ENCODE peak calls at places on chromosome 19, in six cellular contexts. P, S, X, C, N and O are unnamed samples.

GRCh38 chr19:31306006-31306753 is 43.1 kb downstream of the TSHZ3 start:
- DNase-seq in P (no peak), S (no peak), X (no peak), C (no peak), N (no peak), O (no peak)

GRCh38 chr19:49133621-49134454 is 14.5 kb downstream of the PPFIA3 start:
- DNase-seq in P (peak), S (peak), X (no peak), C (peak), N (peak), O (peak)

GRCh38 chr19:50496189-50497029 is 14.6 kb downstream of the JOSD2 start:
- DNase-seq in P (peak), S (no peak), X (no peak), C (peak), N (peak), O (no peak)

GRCh38 chr19:571127-571974 is 1.0 kb upstream of the BSG start:
- DNase-seq in P (no peak), S (peak), X (no peak), C (no peak), N (peak), O (peak)

GRCh38 chr19:31461814-31462539 is 112.7 kb upstream of the TSHZ3 start:
- DNase-seq in P (no peak), S (peak), X (no peak), C (no peak), N (peak), O (peak)

GRCh38 chr19:15251749-15252397 is 19.6 kb upstream of the EPHX3 start:
- DNase-seq in P (peak), S (peak), X (peak), C (peak), N (peak), O (peak)

GRCh38 chr19:4414800-4415251 is 12.4 kb downstream of the CHAF1A start:
- DNase-seq in P (no peak), S (peak), X (no peak), C (no peak), N (no peak), O (peak)

GRCh38 chr19:3710265-3710812 is 2.2 kb downstream of the TJP3 start:
- DNase-seq in P (peak), S (peak), X (no peak), C (peak), N (peak), O (peak)

GRCh38 chr19:2575734-2576481 is 100.0 kb downstream of the GADD45B start:
- DNase-seq in P (peak), S (peak), X (peak), C (peak), N (no peak), O (peak)

GRCh38 chr19:39970424-39970673 is 616 bp upstream of the PSMC4 start:
- DNase-seq in P (no peak), S (peak), X (no peak), C (no peak), N (no peak), O (no peak)

GRCh38 chr19:2887391-2887914 is 13.3 kb upstream of the ZNF57 start:
- DNase-seq in P (no peak), S (peak), X (peak), C (peak), N (peak), O (peak)

GRCh38 chr19:32817252-32817912 is 52.2 kb downstream of the SLC7A9 start:
- DNase-seq in P (no peak), S (no peak), X (no peak), C (no peak), N (no peak), O (no peak)

GRCh38 chr19:33302974-33303790 is 848 bp upstream of the CEBPA start:
- DNase-seq in P (peak), S (peak), X (no peak), C (peak), N (peak), O (peak)

GRCh38 chr19:42919757-42920079 is 2.0 kb upstream of the PSG6 start:
- DNase-seq in P (no peak), S (peak), X (no peak), C (no peak), N (no peak), O (no peak)
- TF ChIP-seq CTCF in P (no peak), S (no peak), X (no peak), C (no peak), N (peak), O (no peak)

GRCh38 chr19:45340232-45340898 is at the start of gene KLC3:
- DNase-seq in P (no peak), S (no peak), X (no peak), C (peak), N (peak), O (no peak)

GRCh38 chr19:45342911-45343310 is 2.4 kb downstream of the KLC3 start:
- DNase-seq in P (no peak), S (no peak), X (no peak), C (no peak), N (no peak), O (no peak)

GRCh38 chr19:45339629-45340028 is 921 bp upstream of the KLC3 start:
- DNase-seq in P (no peak), S (no peak), X (no peak), C (no peak), N (no peak), O (no peak)

GRCh38 chr19:45344621-45345505 is 4.3 kb downstream of the KLC3 start:
- DNase-seq in P (no peak), S (no peak), X (no peak), C (no peak), N (no peak), O (no peak)

DNA sequence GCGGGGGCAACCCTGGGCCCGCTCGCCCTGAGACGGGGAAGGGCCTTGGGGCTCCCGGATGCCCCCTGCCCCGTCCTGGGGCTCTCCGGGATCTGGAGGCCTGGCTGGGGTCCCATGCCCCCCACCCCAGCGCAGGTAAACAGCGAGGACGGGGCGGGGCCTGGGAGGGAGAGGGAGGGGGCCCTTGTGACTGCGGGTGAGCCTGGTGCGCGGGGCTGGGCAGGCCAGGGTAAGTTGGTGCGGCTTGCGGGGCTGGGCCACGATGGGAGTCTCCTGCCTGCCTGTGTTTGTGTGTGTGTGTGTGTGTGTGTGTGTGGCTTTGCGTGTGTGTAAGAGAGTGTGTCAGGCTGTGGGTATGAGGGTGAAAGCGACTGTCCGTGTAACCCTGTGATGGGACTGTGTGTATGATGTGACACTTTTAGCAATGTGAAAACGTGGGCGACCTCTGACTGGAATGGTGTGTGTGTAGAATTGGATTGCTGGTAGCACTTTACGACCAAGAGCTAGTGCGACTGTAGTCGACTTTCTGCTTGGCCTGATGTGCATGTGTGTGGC is 426 bp downstream of the KLC3 start:
- DNase-seq in P (no peak), S (peak), X (no peak), C (no peak), N (peak), O (no peak)
- H3K4me3 ChIP-seq in P (peak), S (no peak), X (peak), C (peak), N (peak), O (peak)

DNA sequence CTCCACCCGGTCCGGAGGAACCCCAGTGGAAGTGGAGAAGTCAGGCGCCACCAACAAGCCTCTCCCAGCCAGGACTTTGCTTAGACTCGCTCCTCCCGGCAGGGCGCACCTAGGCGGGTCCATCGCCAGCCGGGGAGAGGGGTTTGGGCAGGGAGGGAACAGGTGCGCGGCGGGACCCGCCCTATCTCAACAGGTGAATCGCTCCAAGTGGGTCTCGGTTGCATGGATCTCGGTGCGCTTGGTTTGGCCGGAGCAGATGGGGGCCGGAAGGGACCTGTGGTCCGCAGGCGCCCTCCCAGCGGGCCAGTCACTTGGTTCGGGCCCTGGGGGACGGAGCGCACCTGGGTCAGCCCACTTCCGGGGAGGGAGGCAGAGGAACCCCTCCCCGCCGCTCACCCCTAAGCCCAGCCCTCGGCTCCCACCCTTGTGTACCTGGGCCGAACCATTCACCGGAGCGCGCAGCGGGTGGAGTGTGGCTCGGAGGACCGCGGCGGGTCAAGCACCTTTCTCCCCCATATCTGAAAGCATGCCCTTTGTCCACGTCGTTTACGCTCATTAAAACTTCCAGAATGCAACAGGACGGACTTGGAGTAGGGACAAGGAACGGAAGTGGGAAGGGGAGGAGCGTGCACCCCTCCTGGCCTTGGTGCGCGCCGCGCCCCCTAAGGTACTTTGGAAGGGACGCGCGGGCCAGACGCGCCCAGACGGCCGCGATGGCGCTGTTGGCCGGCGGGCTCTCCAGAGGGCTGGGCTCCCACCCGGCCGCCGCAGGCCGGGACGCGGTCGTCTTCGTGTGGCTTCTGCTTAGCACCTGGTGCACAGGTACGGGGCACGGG is at the start of gene LSR:
- DNase-seq in P (no peak), S (no peak), X (no peak), C (no peak), N (peak), O (no peak)
- TF ChIP-seq CTCF in P (no peak), S (no peak), X (no peak), C (no peak), N (peak), O (no peak)

GRCh38 chr19:11678504-11678903 is 60.2 kb downstream of the ZNF823 start:
- DNase-seq in P (no peak), S (no peak), X (no peak), C (no peak), N (no peak), O (no peak)

GRCh38 chr19:11674067-11674492 is 64.7 kb downstream of the ZNF823 start:
- DNase-seq in P (no peak), S (no peak), X (no peak), C (no peak), N (peak), O (no peak)

GRCh38 chr19:11675569-11675968 is 63.2 kb downstream of the ZNF823 start:
- DNase-seq in P (no peak), S (no peak), X (no peak), C (no peak), N (no peak), O (no peak)

GRCh38 chr19:11673608-11674041 is 65.1 kb downstream of the ZNF823 start:
- DNase-seq in P (peak), S (peak), X (no peak), C (no peak), N (peak), O (peak)
- H3K4me3 ChIP-seq in P (peak), S (peak), X (peak), C (no peak), N (peak), O (peak)

GRCh38 chr19:11460207-11460606 is 20.6 kb downstream of the ELAVL3 start:
- DNase-seq in P (no peak), S (no peak), X (no peak), C (peak), N (no peak), O (no peak)
- TF ChIP-seq CTCF in P (peak), S (peak), X (peak), C (peak), N (peak), O (peak)

DNA sequence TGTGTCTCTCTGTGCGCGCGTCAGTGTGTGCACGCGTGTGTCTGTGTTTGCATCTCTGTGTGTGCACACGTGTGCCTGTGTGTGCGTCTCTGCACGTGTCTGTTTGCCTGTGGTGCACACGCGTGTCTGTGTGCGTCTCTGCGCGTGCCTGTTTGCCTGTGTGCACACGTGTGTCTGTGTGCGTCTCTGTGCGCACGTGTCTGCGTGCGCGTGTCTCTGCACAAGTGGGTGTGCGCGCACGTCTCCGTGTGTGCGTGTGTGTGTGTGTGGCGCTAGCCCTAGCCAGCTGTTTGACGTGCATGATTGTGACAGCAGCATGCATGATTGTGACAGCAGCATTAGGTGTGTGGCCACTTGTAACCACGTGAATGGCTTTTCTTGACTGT is 31.1 kb downstream of the ZNF146 start:
- DNase-seq in P (no peak), S (no peak), X (no peak), C (peak), N (no peak), O (no peak)
- H3K4me3 ChIP-seq in P (peak), S (no peak), X (peak), C (peak), N (peak), O (no peak)

DNA sequence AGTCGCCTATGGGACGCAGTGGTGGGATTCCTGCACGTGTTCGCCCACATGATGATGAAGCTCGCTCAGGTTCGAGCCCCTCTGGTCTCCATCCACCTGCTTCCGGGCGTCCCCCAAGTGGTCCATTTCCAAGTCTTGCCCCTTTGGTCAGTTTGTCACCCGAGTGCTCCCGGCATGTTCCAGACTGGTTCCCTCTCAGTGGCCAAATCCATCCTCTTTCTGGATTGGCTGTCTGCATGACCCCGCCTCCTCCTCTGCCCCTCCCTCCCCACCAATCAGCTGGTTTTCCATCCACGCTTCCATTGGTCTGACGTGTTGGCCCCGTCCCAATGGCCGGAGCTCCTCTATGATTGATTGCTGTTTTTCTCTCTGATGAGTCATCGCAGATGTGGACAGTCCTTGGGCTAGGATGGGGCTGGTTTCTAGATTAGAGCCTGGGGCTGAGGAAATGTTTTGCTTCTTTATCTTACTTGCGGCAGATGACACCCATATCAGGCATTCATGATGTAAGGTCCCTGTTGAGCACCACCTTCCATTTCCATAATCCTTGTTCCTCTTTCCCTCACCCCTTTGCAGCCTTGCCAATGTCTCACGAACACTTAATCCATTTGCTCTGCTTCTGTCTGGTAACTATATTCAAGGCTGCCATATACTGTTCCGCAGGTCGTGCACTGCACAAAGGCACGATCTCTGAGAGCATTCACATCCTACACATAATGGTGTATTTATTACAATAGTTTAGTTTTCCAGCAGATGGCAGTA is 73.8 kb downstream of the MAP4K1 start:
- DNase-seq in P (peak), S (peak), X (peak), C (peak), N (peak), O (peak)
- TF ChIP-seq CTCF in P (peak), S (peak), X (no peak), C (peak), N (peak), O (peak)

GRCh38 chr19:19106061-19106551 is 32.2 kb downstream of the TMEM161A start:
- DNase-seq in P (no peak), S (peak), X (no peak), C (no peak), N (peak), O (peak)

GRCh38 chr19:19107663-19108062 is 30.6 kb downstream of the TMEM161A start:
- DNase-seq in P (no peak), S (no peak), X (no peak), C (no peak), N (peak), O (no peak)

GRCh38 chr19:19101540-19101939 is 36.7 kb downstream of the TMEM161A start:
- DNase-seq in P (no peak), S (no peak), X (no peak), C (peak), N (no peak), O (no peak)

GRCh38 chr19:19103167-19103566 is 35.1 kb downstream of the TMEM161A start:
- DNase-seq in P (no peak), S (no peak), X (no peak), C (no peak), N (no peak), O (no peak)

GRCh38 chr19:19105365-19106060 is 32.8 kb downstream of the TMEM161A start:
- DNase-seq in P (peak), S (peak), X (no peak), C (peak), N (peak), O (peak)
- H3K4me3 ChIP-seq in P (peak), S (peak), X (peak), C (no peak), N (peak), O (peak)